ENCODE peak calls at places on chromosomes 1 and 21, in nine cellular contexts. Z, F, C, M, J, E, V, P and Y are unnamed samples.

GRCh38 chr21:14991957-14992356 is 72.8 kb downstream of the NRIP1 start:
- DNase-seq in Z (no peak), J (no peak), V (no peak), C (no peak), P (peak), M (no peak), E (no peak), F (no peak), Y (no peak)

GRCh38 chr1:44068442-44068861 is 37.2 kb upstream of the SLC6A9 start:
- DNase-seq in P (no peak), V (peak), F (no peak), E (no peak), Z (no peak), J (no peak), M (no peak), C (peak), Y (no peak)

GRCh38 chr1:76278711-76279386 is 204.3 kb downstream of the ST6GALNAC3 start:
- DNase-seq in Z (no peak), V (no peak), C (no peak), M (no peak), P (no peak), J (no peak), F (no peak), E (peak), Y (no peak)

GRCh38 chr1:230744382-230744781 is 2.8 kb upstream of the CAPN9 start:
- DNase-seq in C (no peak), Z (no peak), E (no peak), P (no peak), M (peak), F (no peak), J (peak), V (no peak), Y (no peak)

GRCh38 chr1:184811439-184812111 is 56.9 kb upstream of the EDEM3 start:
- DNase-seq in E (no peak), M (no peak), C (no peak), Z (no peak), F (no peak), P (no peak), J (no peak), V (no peak), Y (no peak)

GRCh38 chr1:186715887-186716809 is 35.9 kb upstream of the PTGS2 start:
- DNase-seq in C (no peak), Z (no peak), M (no peak), P (no peak), E (no peak), J (no peak), V (no peak), F (no peak), Y (no peak)

GRCh38 chr21:27035791-27036190 is 68.9 kb upstream of the ADAMTS5 start:
- DNase-seq in E (no peak), Z (no peak), V (no peak), F (no peak), C (no peak), M (no peak), J (no peak), P (no peak), Y (no peak)

GRCh38 chr1:171966426-171967220 is 125.3 kb downstream of the DNM3 start:
- DNase-seq in C (no peak), M (no peak), E (no peak), Z (no peak), J (peak), F (no peak), P (no peak), V (no peak), Y (no peak)

GRCh38 chr1:36493524-36493923 is 10.8 kb upstream of the CSF3R start:
- DNase-seq in Z (no peak), P (no peak), V (no peak), C (no peak), M (no peak), E (no peak), J (no peak), F (no peak), Y (no peak)

GRCh38 chr1:26574690-26575349 is 45.3 kb downstream of the RPS6KA1 start:
- DNase-seq in E (no peak), P (peak), Z (no peak), V (no peak), F (no peak), M (no peak), C (no peak), J (no peak), Y (no peak)

GRCh38 chr1:19210772-19211549 is 895 bp upstream of the UBR4 start:
- DNase-seq in M (no peak), C (no peak), J (peak), V (no peak), P (no peak), F (no peak), Z (no peak), E (no peak), Y (no peak)

GRCh38 chr1:227316941-227317540 is 1.3 kb downstream of the CDC42BPA start:
- DNase-seq in C (no peak), E (no peak), F (no peak), P (no peak), J (no peak), V (no peak), Z (no peak), M (no peak), Y (peak)